ENCODE peak calls at places on chromosomes 6 and 20, in four cellular contexts. A is effector memory CD8-positive, alpha-beta T cell; J is NCI-H748 treated with DMSO at 0.1 percent for 48 hours; K is AG08396. U is an unnamed sample.

GRCh38 chr6:11278207-11278559 is 45.7 kb upstream of the NEDD9 start:
- DNase-seq in A (peak), J (no peak), K (no peak), U (no peak)

GRCh38 chr6:37483917-37484785 is 15.5 kb downstream of the CCDC167 start:
- DNase-seq in A (peak), J (peak), K (peak), U (peak)

GRCh38 chr6:50724381-50725124 is 11.2 kb downstream of the TFAP2D start:
- DNase-seq in A (no peak), J (peak), K (no peak), U (no peak)

GRCh38 chr6:96528193-96528592 is 6.6 kb downstream of the UFL1 start:
- DNase-seq in A (no peak), J (no peak), K (no peak), U (no peak)

GRCh38 chr6:82033631-82034211 is 213.8 kb downstream of the IBTK start:
- DNase-seq in A (no peak), J (no peak), K (peak), U (no peak)

GRCh38 chr20:50704971-50705370 is 13.6 kb upstream of the RIPOR3 start:
- DNase-seq in A (no peak), J (no peak), K (peak), U (no peak)

GRCh38 chr6:82441047-82441770 is 77.6 kb downstream of the TPBG start:
- DNase-seq in A (no peak), J (no peak), K (no peak), U (no peak)

GRCh38 chr6:35970181-35970580 is 49.3 kb upstream of the SRPK1 start:
- DNase-seq in A (no peak), J (no peak), K (peak), U (peak)

GRCh38 chr6:135167617-135168016 is 13.5 kb upstream of the MYB start:
- DNase-seq in A (no peak), J (no peak), K (no peak), U (no peak)

GRCh38 chr20:36084897-36085617 is 69.5 kb upstream of the EPB41L1 start:
- DNase-seq in A (no peak), J (no peak), K (no peak), U (peak)

U was measured in LHCN-M2.